ENCODE peak calls at places on chromosomes 2 and 18, in five cellular contexts. T, N, J, A and U are unnamed samples.

GRCh38 chr18:41745166-41746049 is 209.6 kb upstream of the PIK3C3 start:
- DNase-seq in T (peak; percentile 75), J (peak; percentile 6), A (peak; percentile 79), N (peak; percentile 47), U (peak; percentile 64)

GRCh38 chr2:40332096-40332826 is 119.6 kb downstream of the SLC8A1 start:
- DNase-seq in A (no peak), T (no peak), N (no peak), J (peak; percentile 86), U (no peak)

GRCh38 chr2:69776886-69777777 is 35.2 kb downstream of the ANXA4 start:
- DNase-seq in N (peak; percentile 17), T (no peak), J (no peak), A (peak; percentile 71), U (no peak)

GRCh38 chr18:46622999-46623398 is 34.0 kb downstream of the LOXHD1 start:
- DNase-seq in N (no peak), A (peak; percentile 20), T (no peak), J (peak; percentile 15), U (no peak)

GRCh38 chr2:2271471-2271941 is 59.6 kb downstream of the MYT1L start:
- DNase-seq in T (no peak), N (no peak), J (no peak), A (peak; percentile 65), U (no peak)

GRCh38 chr2:56170988-56171387 is 12.8 kb upstream of the CCDC85A start:
- DNase-seq in N (no peak), J (no peak), T (no peak), A (no peak), U (no peak)

GRCh38 chr2:155675920-155676319 is 656.6 kb downstream of the NR4A2 start:
- DNase-seq in N (no peak), T (no peak), J (no peak), A (no peak), U (no peak)

GRCh38 chr2:217551229-217551909 is 451.4 kb downstream of the TNS1 start:
- DNase-seq in T (peak; percentile 51), J (peak; percentile 75), N (peak; percentile 17), A (peak; percentile 96), U (no peak)

GRCh38 chr2:168456526-168457176 is 579 bp downstream of the CERS6 start:
- DNase-seq in A (peak; percentile 79), N (no peak), J (peak; percentile 13), T (no peak), U (peak; percentile 62)

GRCh38 chr2:179991344-179991743 is 15.8 kb downstream of the CWC22 start:
- DNase-seq in N (no peak), A (peak; percentile 66), T (peak; percentile 37), J (no peak), U (no peak)

GRCh38 chr2:163735692-163736432 is at the start of gene FIGN:
- DNase-seq in J (peak; percentile 82), N (peak; percentile 70), A (peak; percentile 93), T (peak; percentile 82), U (peak; percentile 88)

GRCh38 chr18:47343291-47343690 is 91.8 kb upstream of the SKOR2 start:
- DNase-seq in N (no peak), A (no peak), J (no peak), T (no peak), U (no peak)

GRCh38 chr2:143960177-143960576 is 559.7 kb downstream of the ZEB2 start:
- DNase-seq in T (no peak), J (peak; percentile 32), N (no peak), A (peak; percentile 22), U (no peak)

GRCh38 chr2:233462202-233462785 is 104.3 kb downstream of the USP40 start:
- DNase-seq in N (no peak), A (no peak), T (no peak), J (no peak), U (no peak)

GRCh38 chr2:223032187-223033142 is 19.5 kb upstream of the KCNE4 start:
- DNase-seq in J (no peak), A (no peak), T (no peak), N (no peak), U (no peak)

GRCh38 chr2:23578964-23579671 is 194.1 kb downstream of the KLHL29 start:
- DNase-seq in J (no peak), N (no peak), T (no peak), A (no peak), U (no peak)

GRCh38 chr2:119122663-119123062 is 35.9 kb downstream of the C1QL2 start:
- DNase-seq in N (no peak), A (no peak), T (peak; percentile 12), J (no peak), U (no peak)
- H3K4ac ChIP-seq in N (no peak overlapping the region), A (no peak overlapping the region), T (no peak overlapping the region), J (no peak overlapping the region), U (no peak overlapping the region)

GRCh38 chr2:129735576-129735975 is 243.9 kb upstream of the RAB6C start:
- DNase-seq in N (no peak), T (no peak), J (no peak), A (no peak), U (no peak)
- H3K4ac ChIP-seq in N (no peak overlapping the region), T (no peak overlapping the region), J (no peak overlapping the region), A (no peak overlapping the region), U (no peak overlapping the region)

GRCh38 chr2:9222246-9222898 is 15.8 kb downstream of the ASAP2 start:
- DNase-seq in J (peak; percentile 42), N (no peak), T (no peak), A (no peak), U (no peak)
- H3K4ac ChIP-seq in J (peak overlapping the region; percentile 39), N (no peak overlapping the region), T (no peak overlapping the region), A (no peak overlapping the region), U (no peak overlapping the region)

DNA sequence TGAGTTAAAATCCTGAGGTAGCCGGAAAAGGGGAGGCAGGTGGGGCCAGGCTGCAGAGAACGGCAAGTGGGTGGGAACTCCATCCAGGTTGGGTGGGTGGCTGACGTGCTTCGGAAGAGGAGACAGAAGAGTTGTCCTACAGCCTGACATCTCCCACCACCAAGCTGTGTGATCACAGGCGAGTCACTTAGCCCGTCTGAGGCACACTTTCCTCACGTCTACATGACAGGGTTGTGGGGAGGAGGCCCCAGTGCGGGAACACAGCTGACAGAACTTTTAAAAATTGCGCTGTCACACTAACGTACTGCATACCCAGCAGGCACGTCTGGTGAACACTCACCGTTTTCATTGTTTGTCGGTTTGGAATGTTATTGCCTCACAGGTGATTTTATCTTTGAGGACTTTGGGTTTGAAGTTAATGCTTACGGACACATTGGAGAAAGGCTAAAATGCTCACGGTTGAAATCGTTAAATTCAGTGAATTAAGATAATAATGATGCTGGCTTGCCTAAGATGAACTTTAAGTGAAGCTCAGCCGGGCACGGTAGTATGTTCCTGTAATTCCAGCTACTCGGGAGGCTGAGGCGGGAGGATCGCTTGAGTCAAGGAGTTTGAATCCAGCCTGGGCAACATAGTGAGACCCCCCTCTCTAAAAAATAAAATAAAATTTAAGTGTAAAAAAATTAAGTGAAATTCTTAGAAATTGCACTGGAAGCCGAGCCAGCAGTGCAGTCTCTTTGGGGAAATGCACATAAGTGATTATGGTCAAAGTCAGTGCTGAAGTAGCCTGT is 8.9 kb downstream of the EMILIN2 start:
- DNase-seq in A (no peak), T (no peak), N (no peak), J (no peak), U (no peak)
- H3K4ac ChIP-seq in A (no peak overlapping the region), T (no peak overlapping the region), N (no peak overlapping the region), J (no peak overlapping the region), U (no peak overlapping the region)